ENCODE peak calls at places on chromosomes 16 and 17, in five cellular contexts. U is H1, G is neuronal stem cell, R is H9, H is trophoblast cell. X is an unnamed sample.

GRCh38 chr17:32314636-32315035 is 27.3 kb downstream of the C17orf75 start:
- DNase-seq in U (no peak), G (no peak), R (no peak), H (no peak), X (no peak)

GRCh38 chr17:38800237-38800760 is 943 bp upstream of the PIP4K2B start:
- DNase-seq in U (no peak), G (no peak), R (no peak), H (no peak), X (peak)

GRCh38 chr17:10992097-10992496 is 154.2 kb upstream of the PIRT start:
- DNase-seq in U (no peak), G (no peak), R (no peak), H (no peak), X (no peak)

GRCh38 chr17:8149419-8150193 is 2.6 kb downstream of the PER1 start:
- DNase-seq in U (no peak), G (no peak), R (no peak), H (no peak), X (no peak)

GRCh38 chr16:54942353-54942943 is 11.8 kb downstream of the IRX5 start:
- DNase-seq in U (no peak), G (no peak), R (no peak), H (no peak), X (no peak)

GRCh38 chr16:19831678-19832077 is 53.0 kb downstream of the GPRC5B start:
- DNase-seq in U (no peak), G (no peak), R (no peak), H (no peak), X (peak)

GRCh38 chr17:83174859-83175550 is 95.6 kb downstream of the METRNL start:
- DNase-seq in U (peak), G (no peak), R (no peak), H (no peak), X (no peak)

GRCh38 chr16:54934536-54935410 is 4.1 kb downstream of the IRX5 start:
- DNase-seq in U (peak), G (peak), R (peak), H (no peak), X (no peak)

GRCh38 chr17:77392376-77393273 is 251.9 kb downstream of the SEC14L1 start:
- DNase-seq in U (peak), G (no peak), R (peak), H (no peak), X (no peak)

GRCh38 chr17:5702951-5703510 is 118.7 kb upstream of the NLRP1 start:
- DNase-seq in U (no peak), G (no peak), R (peak), H (no peak), X (no peak)

GRCh38 chr17:9241371-9241712 is 220.0 kb downstream of the NTN1 start:
- DNase-seq in U (no peak), G (no peak), R (no peak), H (no peak), X (peak)

GRCh38 chr17:56320443-56320842 is 167.2 kb downstream of the ANKFN1 start:
- DNase-seq in U (no peak), G (peak), R (peak), H (no peak), X (no peak)

GRCh38 chr17:9239260-9239820 is 218.0 kb downstream of the NTN1 start:
- DNase-seq in U (no peak), G (no peak), R (peak), H (no peak), X (no peak)

GRCh38 chr17:43782903-43783462 is 2.7 kb downstream of the CFAP97D1 start:
- DNase-seq in U (no peak), G (no peak), R (no peak), H (no peak), X (no peak)
- H2BK12ac ChIP-seq in U (no peak), G (no peak), R (no peak), H (no peak), X (peak)

DNA sequence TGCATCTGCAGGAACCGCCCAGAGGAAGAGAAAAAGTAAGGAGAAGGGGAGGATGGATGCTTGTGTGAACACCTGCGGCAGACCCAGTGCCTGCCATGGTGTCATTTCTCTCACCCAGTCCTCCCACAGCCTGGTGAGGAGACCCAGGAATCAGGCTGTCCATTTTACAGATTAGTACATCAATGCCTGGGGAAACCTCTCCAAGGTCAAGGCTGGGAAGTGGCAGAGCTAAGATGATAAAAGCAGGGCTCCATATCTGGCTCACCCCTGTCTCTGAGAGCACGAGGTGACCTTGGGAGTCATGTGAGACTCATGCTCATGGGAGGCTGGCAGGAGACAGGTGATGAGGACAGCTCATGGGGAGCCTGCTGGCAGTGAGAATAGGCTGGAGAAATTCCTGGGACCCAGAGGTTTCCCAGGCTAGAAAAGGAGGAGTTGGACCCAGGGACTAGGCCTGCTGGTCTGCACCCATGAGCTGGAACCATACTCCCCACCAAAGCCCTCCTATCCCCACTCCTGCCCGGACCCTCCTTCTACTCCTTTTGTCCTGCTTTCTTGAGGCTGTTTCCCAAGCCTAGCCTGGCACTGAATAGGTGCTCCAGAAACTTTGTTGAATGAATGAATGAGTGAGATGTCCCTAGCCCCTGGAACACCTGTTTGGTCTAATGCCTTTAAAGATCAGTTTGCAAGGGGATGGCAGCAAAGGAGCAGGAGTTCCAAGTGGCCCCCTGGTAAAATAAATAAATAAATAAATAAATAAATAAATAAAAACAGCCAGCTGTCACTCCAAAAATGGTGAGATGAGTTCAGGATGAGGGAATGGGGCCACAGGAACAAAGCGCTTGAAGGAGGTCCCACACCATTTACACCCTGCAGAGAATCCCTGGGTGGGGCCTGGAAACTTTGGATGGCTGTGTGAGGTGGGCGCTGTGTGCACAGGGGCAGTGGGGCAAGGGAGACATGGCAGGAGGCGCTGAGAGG is 1.6 kb downstream of the ZNF629 start:
- DNase-seq in U (no peak), G (no peak), R (no peak), H (no peak), X (no peak)
- H4K8ac ChIP-seq in U (no peak), G (no peak), R (no peak), H (no peak), X (peak)

DNA sequence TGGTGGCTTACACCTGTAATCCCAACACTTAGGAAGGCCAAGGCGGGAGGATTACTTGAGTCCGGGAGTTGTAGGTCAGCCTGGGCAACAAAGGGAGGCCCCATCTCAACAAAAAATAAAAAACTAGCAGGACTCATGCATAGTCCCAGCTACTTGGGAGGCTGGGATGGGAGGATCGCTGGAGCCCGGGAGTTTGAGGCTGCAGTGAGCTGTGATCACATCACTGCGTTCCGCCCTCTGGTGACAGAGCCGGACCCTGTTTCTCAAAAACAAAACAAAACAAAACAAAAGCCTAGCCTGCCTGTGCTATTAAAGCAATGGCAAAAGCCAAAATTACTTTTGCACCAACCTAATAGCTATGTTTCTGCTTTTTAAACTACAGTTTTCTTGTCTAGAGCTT is 1.5 kb downstream of the FCSK start:
- DNase-seq in U (no peak), G (no peak), R (no peak), H (no peak), X (no peak)
- H2BK12ac ChIP-seq in U (no peak), G (no peak), R (no peak), H (no peak), X (no peak)

GRCh38 chr17:80259642-80260535 is 763 bp upstream of the RNF213 start:
- DNase-seq in U (peak), G (peak), R (peak), H (peak), X (peak)
- H4K8ac ChIP-seq in U (peak), G (no peak), R (no peak), H (peak), X (peak)

DNA sequence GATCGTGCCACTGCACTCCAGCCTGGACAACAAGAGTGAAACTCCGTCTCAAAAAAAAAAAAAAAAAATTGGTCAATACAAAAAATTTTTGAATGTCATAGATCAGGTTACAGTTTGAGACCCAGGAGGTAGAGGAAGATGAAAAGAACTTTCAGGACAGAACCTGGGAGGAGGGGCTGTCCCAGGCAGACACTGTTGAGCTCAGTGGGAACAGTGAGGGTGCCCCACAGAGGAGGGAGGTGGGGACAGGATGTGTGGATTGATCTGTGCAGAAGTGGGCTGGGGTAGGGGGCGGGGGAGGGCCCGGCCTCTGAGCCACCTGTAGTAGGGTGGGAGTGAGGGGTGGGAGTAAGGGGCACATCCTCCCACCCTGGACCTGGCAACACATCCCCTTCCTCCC is 58.3 kb downstream of the PRMT7 start:
- DNase-seq in U (no peak), G (no peak), R (no peak), H (no peak), X (no peak)
- H2BK12ac ChIP-seq in U (no peak), G (no peak), R (no peak), H (no peak), X (no peak)

DNA sequence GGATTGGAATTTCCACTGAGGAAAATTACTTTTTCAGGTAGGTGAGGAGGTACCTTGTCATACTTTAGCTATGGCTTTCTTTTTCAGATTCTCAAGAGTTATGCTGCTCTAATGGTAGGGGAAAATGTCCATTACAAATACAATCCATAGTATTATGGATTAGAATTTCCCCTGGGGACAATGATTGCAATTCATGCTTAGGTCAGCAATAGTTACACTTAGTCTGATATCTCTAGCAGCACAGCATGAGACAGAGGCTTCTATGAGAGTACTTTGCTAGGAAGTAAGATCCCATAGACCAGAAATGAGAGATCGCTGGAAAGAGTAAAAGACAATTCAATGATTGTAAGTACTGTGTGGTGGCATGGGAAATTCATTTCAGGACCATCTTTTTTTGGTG is 949.5 kb upstream of the CDH8 start:
- DNase-seq in U (no peak), G (no peak), R (no peak), H (no peak), X (no peak)
- H4K8ac ChIP-seq in U (no peak), G (no peak), R (no peak), H (no peak), X (no peak)

DNA sequence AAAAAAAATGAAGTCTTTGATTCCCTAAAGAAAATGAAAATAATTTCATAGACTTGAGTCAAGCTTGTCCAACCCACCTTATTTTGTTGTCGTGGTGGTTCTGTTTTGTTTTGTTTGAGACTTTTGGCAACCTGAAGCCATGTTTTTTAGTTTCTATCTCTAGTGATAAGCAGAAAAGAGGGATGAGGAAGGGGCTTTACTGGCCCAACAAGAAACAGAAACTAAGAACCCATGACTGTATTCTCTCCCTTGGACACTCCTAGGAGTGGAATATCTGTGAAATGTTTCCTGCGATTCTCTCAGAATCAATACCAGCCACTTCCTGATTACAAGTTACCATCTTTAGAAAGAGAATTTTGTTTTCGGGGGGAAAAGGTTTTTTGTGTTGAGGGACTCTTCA is 207.5 kb downstream of the PRKCA start:
- DNase-seq in U (no peak), G (no peak), R (no peak), H (no peak), X (no peak)
- H2BK12ac ChIP-seq in U (no peak), G (no peak), R (no peak), H (no peak), X (no peak)

DNA sequence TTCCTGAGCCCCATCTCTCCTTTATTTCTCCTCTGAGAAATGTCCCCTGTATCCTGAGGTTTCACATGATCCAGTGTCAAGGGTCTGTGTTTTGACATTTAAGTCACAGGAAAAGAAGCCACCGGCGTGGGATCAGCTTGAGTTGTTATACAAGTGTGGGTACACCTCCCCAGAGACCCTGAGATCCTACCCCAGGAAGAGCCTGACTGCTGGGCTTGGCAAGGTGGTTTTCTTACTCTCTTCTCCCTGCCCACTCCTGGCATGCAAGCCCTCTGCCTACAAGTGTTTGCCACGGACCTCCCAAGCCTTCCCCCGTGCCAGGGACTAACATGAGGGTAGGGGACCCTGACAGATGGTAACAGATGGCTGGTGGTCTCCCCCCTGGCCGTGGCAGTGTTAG is 2.8 kb upstream of the ARHGAP27 start:
- DNase-seq in U (no peak), G (no peak), R (no peak), H (no peak), X (no peak)
- H4K8ac ChIP-seq in U (no peak), G (no peak), R (no peak), H (no peak), X (no peak)